ENCODE peak calls at places on chromosomes 7 and 10, in eight cellular contexts. V is heart left ventricle, A is GM12878, N is gastrocnemius medialis, U is IMR-90, R is H1, J is lower leg skin, L is breast epithelium. W is an unnamed sample.

GRCh38 chr7:105218939-105219770 is 169.6 kb downstream of the SRPK2 start:
- DNase-seq in V (no peak), A (no peak), N (no peak), U (peak), R (no peak), J (no peak), L (no peak), W (no peak)

GRCh38 chr7:24216576-24217116 is 67.3 kb upstream of the NPY start:
- DNase-seq in V (no peak), A (no peak), N (no peak), U (peak), R (no peak), J (no peak), L (no peak), W (no peak)

GRCh38 chr7:81331061-81332018 is 412.5 kb upstream of the SEMA3C start:
- DNase-seq in V (no peak), A (no peak), N (no peak), U (peak), R (no peak), J (no peak), L (no peak), W (no peak)

GRCh38 chr7:101984997-101985645 is 167.7 kb downstream of the CUX1 start:
- DNase-seq in V (no peak), A (no peak), N (no peak), U (no peak), R (no peak), J (no peak), L (no peak), W (no peak)

GRCh38 chr10:88848499-88848898 is 3.1 kb downstream of the ANKRD22 start:
- DNase-seq in V (no peak), A (no peak), N (no peak), U (peak), R (no peak), J (no peak), L (no peak), W (no peak)

GRCh38 chr10:101708870-101709269 is 13.9 kb upstream of the FBXW4 start:
- DNase-seq in V (no peak), A (no peak), N (no peak), U (no peak), R (no peak), J (no peak), L (no peak), W (no peak)

GRCh38 chr7:80781561-80781979 is 137.3 kb downstream of the SEMA3C start:
- DNase-seq in V (peak), A (no peak), N (peak), U (peak), R (no peak), J (peak), L (peak), W (peak)

GRCh38 chr10:44921061-44921460 is 9.9 kb downstream of the TMEM72 start:
- DNase-seq in V (peak), A (no peak), N (no peak), U (no peak), R (no peak), J (no peak), L (no peak), W (no peak)

GRCh38 chr10:1661861-1662260 is 75.5 kb downstream of the ADARB2 start:
- DNase-seq in V (no peak), A (peak), N (no peak), U (no peak), R (no peak), J (no peak), L (no peak), W (no peak)

GRCh38 chr7:885261-885892 is 9.0 kb downstream of the GET4 start:
- DNase-seq in V (peak), A (no peak), N (no peak), U (no peak), R (no peak), J (no peak), L (no peak), W (no peak)

GRCh38 chr10:15349133-15349532 is 22.0 kb downstream of the FAM171A1 start:
- DNase-seq in V (no peak), A (no peak), N (no peak), U (no peak), R (no peak), J (no peak), L (no peak), W (no peak)

GRCh38 chr10:89642193-89642592 is 2.8 kb downstream of the PANK1 start:
- DNase-seq in V (no peak), A (no peak), N (no peak), U (no peak), R (no peak), J (no peak), L (no peak), W (no peak)

GRCh38 chr7:104371216-104371796 is 42.9 kb downstream of the LHFPL3 start:
- DNase-seq in V (no peak), A (no peak), N (no peak), U (no peak), R (no peak), J (no peak), L (no peak), W (no peak)

GRCh38 chr10:14552010-14552409 is 221.3 kb upstream of the FRMD4A start:
- DNase-seq in V (no peak), A (no peak), N (no peak), U (no peak), R (no peak), J (no peak), L (no peak), W (no peak)

DNA sequence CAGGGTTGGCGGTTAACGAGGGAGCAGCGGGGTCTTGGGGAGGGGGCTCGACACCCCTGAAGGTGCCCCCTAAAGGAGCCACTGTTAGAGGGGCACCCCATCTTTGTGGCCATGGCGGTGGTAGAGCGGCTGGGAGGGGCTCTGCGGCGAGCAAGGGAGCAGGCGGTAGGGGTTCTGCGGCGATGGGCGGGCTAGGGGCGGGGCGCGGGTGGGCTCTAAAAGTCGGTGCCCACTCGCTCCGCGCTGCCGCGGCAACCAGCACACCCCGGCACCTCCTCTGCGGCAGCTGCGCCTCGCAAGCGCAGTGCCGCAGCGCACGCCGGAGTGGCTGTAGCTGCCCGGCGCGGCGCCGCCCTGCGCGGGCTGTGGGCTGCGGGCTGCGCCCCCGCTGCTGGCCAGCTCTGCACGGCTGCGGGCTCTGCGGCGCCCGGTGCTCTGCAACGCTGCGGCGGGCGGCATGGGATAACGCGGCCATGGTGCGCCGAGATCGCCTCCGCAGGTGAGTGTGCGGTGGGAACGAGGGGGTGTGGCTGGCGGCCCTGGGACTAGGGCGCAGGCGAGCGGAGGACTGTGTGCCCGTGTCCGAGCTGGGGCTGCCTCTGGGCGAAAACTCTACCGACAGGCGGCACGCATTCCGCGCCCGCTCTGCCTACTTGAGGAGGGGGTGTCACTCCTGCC is at the start of gene MEST:
- DNase-seq in V (peak), A (no peak), N (no peak), U (peak), R (no peak), J (no peak), L (no peak), W (no peak)
- H3K4me3 ChIP-seq in V (peak), A (peak), N (peak), U (peak), R (peak), J (peak), L (peak), W (peak)

GRCh38 chr7:100353685-100354330 is 4.1 kb upstream of the PILRB start:
- DNase-seq in V (no peak), A (no peak), N (no peak), U (no peak), R (no peak), J (no peak), L (no peak), W (no peak)

GRCh38 chr7:100349757-100350156 is 8.2 kb upstream of the PILRB start:
- DNase-seq in V (no peak), A (no peak), N (no peak), U (no peak), R (no peak), J (no peak), L (no peak), W (no peak)

GRCh38 chr7:100356416-100357068 is 1.4 kb upstream of the PILRB start:
- DNase-seq in V (no peak), A (no peak), N (no peak), U (no peak), R (no peak), J (no peak), L (no peak), W (no peak)

GRCh38 chr7:100351657-100352058 is 6.3 kb upstream of the PILRB start:
- DNase-seq in V (no peak), A (no peak), N (no peak), U (no peak), R (no peak), J (no peak), L (no peak), W (no peak)

DNA sequence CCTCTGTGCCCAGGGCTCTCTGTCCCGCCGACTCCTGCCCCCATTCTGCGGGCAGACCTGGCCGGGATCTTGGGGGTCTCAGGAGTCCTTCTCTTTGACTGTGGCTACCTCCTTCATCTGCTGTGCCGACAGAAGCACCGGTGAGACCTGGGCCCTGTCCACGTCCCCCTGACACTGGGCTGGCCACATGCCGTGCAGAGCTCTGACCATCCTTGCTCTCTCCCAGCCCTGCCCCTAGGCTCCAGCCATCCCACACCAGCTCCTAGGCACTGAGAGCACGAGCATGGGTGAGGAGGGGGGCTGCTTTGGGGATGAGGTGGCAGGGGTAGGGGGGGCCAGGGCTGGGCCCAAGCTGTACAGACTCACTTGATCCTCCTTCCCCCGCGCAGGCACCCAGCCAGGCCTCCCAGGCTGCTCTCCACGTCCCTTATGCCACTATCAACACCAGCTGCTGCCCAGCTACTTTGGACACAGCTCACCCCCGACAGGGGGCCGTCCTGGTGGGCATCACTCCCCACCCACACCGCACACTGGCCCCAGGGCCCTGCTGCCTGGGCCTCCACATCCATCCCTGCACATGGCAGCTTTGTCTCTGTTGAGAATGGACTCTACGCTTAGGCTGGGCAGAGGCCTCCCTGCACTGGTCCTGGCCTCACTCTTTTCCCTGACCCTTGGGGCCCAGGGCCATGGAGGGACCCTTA is 4.8 kb upstream of the PILRB start:
- DNase-seq in V (no peak), A (no peak), N (no peak), U (no peak), R (no peak), J (no peak), L (no peak), W (no peak)
- TF ChIP-seq POLR2A in V (no peak), A (peak), N (no peak), U (no peak), R (no peak), J (no peak), L (no peak), W (no peak)

DNA sequence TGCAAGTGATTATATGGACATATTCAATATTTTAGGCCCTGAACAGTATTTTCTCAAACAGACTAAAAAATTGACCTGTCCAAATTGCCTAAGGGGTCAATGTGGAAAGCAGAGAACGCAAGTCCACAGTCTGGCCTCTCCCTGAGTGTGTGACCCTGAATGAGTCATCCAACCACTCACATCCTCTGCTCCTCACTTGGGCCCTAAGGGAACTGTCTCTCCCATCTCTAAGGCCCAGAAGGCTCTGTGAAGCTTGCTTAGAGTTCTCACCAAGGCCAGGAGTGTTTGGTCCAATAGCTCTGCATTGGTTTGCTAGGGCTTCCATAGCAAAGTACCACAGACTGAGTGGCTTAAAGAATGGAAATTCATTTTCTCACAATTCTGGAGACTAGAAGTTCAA is 155.1 kb downstream of the LSM5 start:
- DNase-seq in V (peak), A (no peak), N (no peak), U (peak), R (no peak), J (no peak), L (no peak), W (no peak)
- H3K4me3 ChIP-seq in V (no peak), A (no peak), N (no peak), U (no peak), R (no peak), J (no peak), L (no peak), W (no peak)

GRCh38 chr7:149144996-149145850 is 2.0 kb upstream of the ZNF398 start:
- DNase-seq in V (no peak), A (no peak), N (no peak), U (no peak), R (peak), J (peak), L (peak), W (no peak)
- TF ChIP-seq POLR2A in V (no peak), A (no peak), N (no peak), U (no peak), R (no peak), J (no peak), L (no peak), W (no peak)

W was measured in stomach.